ENCODE peak calls at places on chromosomes 11 and 22, in five cellular contexts. P, T, L, M and E are unnamed samples.

GRCh38 chr11:18132341-18132740 is at the start of gene MRGPRX3:
- DNase-seq in L (no peak), M (peak), T (no peak), P (no peak), E (no peak)

GRCh38 chr22:39343259-39344045 is 6.3 kb upstream of the SYNGR1 start:
- DNase-seq in L (peak), M (peak), T (peak), P (peak), E (peak)

GRCh38 chr11:48034926-48035876 is 54.8 kb downstream of the PTPRJ start:
- DNase-seq in M (peak), T (peak), P (no peak), L (no peak), E (no peak)

GRCh38 chr11:122852071-122852831 is 14.0 kb downstream of the CRTAM start:
- DNase-seq in M (peak), P (peak), L (no peak), T (peak), E (no peak)

GRCh38 chr11:27429740-27430451 is 42.7 kb downstream of the LGR4 start:
- DNase-seq in M (no peak), T (no peak), L (no peak), P (no peak), E (no peak)

GRCh38 chr11:46121328-46121723 is at the start of gene PHF21A:
- DNase-seq in L (peak), P (peak), M (peak), T (peak), E (peak)

GRCh38 chr22:34696557-34696956 is 369.4 kb upstream of the ISX start:
- DNase-seq in P (no peak), M (no peak), T (no peak), L (no peak), E (no peak)

GRCh38 chr11:58390551-58391063 is 16.1 kb downstream of the OR5B3 start:
- DNase-seq in T (no peak), P (no peak), M (no peak), L (peak), E (peak)

GRCh38 chr11:69268911-69269310 is 25.0 kb upstream of the MYEOV start:
- DNase-seq in M (no peak), L (no peak), T (no peak), P (no peak), E (no peak)

GRCh38 chr11:73292481-73292880 is 15.6 kb upstream of the ARHGEF17 start:
- DNase-seq in T (peak), P (no peak), M (peak), L (peak), E (no peak)

GRCh38 chr11:120304526-120304925 is 20.6 kb upstream of the TLCD5 start:
- DNase-seq in M (peak), T (peak), P (no peak), L (no peak), E (no peak)

GRCh38 chr22:45516923-45517675 is 14.4 kb downstream of the FBLN1 start:
- DNase-seq in T (peak), M (peak), P (peak), L (no peak), E (no peak)

GRCh38 chr11:116329354-116330090 is 443.3 kb downstream of the BUD13 start:
- DNase-seq in P (no peak), T (no peak), M (no peak), L (no peak), E (no peak)

GRCh38 chr11:28822596-28822995 is 714.4 kb downstream of the METTL15 start:
- DNase-seq in P (no peak), M (no peak), T (no peak), L (no peak), E (no peak)

GRCh38 chr22:35844886-35845285 is 127.2 kb downstream of the APOL5 start:
- DNase-seq in P (no peak), L (no peak), M (no peak), T (no peak), E (peak)

GRCh38 chr11:95764267-95764898 is 25.2 kb downstream of the FAM76B start:
- DNase-seq in P (peak), L (no peak), T (peak), M (peak), E (no peak)

GRCh38 chr11:123235117-123235686 is 40.2 kb upstream of the CLMP start:
- DNase-seq in L (peak), M (peak), T (peak), P (no peak), E (no peak)

GRCh38 chr22:20298803-20299735 is 20.8 kb downstream of the DGCR6L start:
- DNase-seq in M (peak), P (peak), L (peak), T (peak), E (peak)

DNA sequence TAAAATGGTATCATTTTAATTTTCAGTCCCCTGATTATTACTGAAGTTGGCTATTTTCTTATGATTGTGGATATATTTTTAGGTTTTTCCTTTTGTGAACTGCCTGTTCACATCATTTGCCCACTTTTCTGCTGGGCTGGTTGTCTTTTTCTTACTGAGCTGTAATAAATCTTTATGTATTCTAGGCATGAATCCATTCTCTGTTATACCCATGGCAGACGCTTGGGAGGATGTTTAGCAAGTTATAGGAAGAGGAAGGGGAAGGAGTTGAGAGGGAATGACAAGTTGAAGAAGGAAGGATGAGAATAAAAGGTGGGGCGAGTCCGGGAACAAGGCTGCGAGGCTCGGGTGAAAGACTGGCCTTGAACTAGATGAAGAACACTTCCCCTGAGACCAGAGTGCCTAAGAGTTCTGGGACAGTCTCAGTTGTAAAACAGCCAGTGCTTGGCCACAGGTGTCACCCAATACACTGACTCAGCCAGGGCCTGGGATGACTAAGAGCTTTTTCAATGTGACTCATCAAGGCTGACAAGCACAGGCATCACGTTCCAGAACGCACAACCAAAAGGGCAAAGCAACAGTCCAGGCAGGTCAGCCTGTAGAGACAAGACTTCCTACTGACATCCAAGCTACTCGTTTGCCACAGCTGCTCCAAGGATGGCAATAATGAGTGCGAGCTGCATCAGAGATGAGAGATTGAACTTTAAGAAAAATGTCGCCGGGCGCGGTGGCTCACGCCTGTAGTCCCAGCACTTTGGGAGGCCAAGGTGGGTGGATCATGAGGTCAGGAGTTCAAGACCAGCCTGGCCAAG is 35.2 kb downstream of the LRFN4 start:
- DNase-seq in M (peak), T (peak), P (peak), L (peak), E (no peak)
- TF ChIP-seq CTCF in M (no peak), T (no peak), P (no peak), L (no peak), E (no peak)

GRCh38 chr22:49502126-49502826 is 325.4 kb downstream of the BRD1 start:
- DNase-seq in T (no peak), M (peak), L (no peak), P (peak), E (no peak)

GRCh38 chr22:49497266-49497665 is 330.4 kb downstream of the BRD1 start:
- DNase-seq in T (no peak), L (no peak), P (no peak), M (no peak), E (no peak)

GRCh38 chr22:49500942-49501395 is 326.7 kb downstream of the BRD1 start:
- DNase-seq in P (no peak), L (no peak), T (no peak), M (no peak), E (no peak)

GRCh38 chr22:49499433-49500075 is 328.1 kb downstream of the BRD1 start:
- DNase-seq in L (no peak), T (no peak), P (no peak), M (no peak), E (no peak)

GRCh38 chr22:49500076-49500460 is 327.6 kb downstream of the BRD1 start:
- DNase-seq in T (no peak), L (no peak), P (no peak), M (no peak), E (no peak)
- H3K4me3 ChIP-seq in T (no peak), L (no peak), P (no peak), M (no peak), E (no peak)

GRCh38 chr11:125062931-125063428 is at the start of gene SLC37A2:
- DNase-seq in L (peak), T (peak), P (peak), M (peak), E (peak)
- TF ChIP-seq CTCF in L (peak), T (no peak), P (no peak), M (no peak), E (no peak)

GRCh38 chr11:76152741-76153608 is 53.3 kb downstream of the WNT11 start:
- DNase-seq in M (no peak), T (no peak), L (no peak), P (no peak), E (no peak)
- H3K4me3 ChIP-seq in M (peak), T (no peak), L (peak), P (no peak), E (no peak)

DNA sequence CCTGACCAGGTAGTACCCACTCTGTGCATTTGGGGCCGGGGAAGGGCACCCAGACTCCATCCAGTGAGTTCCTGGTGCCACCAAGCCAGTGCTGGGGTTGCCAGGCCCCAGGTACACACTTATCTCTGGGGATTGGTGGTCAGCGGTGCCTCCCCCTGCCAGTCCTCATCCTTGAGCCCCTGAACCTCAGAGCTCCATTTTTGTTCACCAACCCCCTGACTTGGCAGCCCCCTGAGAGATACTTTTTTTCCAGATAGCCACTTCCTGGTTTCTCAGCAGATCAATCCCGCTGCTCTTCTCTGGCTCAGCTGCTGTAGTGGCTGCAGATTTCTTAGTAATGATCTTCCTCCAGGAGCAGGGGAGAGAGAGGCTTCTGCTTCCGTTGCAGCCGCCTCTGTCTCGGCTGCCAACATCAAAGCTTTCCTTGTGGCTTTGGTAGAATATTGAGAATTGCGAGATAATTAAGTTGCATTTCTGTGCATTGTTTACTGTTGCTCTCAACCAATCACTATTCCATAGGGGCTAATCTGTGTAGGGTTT is 92.0 kb downstream of the PKNOX2 start:
- DNase-seq in T (no peak), M (no peak), L (no peak), P (no peak), E (no peak)
- TF ChIP-seq CTCF in T (no peak), M (no peak), L (no peak), P (no peak), E (no peak)

DNA sequence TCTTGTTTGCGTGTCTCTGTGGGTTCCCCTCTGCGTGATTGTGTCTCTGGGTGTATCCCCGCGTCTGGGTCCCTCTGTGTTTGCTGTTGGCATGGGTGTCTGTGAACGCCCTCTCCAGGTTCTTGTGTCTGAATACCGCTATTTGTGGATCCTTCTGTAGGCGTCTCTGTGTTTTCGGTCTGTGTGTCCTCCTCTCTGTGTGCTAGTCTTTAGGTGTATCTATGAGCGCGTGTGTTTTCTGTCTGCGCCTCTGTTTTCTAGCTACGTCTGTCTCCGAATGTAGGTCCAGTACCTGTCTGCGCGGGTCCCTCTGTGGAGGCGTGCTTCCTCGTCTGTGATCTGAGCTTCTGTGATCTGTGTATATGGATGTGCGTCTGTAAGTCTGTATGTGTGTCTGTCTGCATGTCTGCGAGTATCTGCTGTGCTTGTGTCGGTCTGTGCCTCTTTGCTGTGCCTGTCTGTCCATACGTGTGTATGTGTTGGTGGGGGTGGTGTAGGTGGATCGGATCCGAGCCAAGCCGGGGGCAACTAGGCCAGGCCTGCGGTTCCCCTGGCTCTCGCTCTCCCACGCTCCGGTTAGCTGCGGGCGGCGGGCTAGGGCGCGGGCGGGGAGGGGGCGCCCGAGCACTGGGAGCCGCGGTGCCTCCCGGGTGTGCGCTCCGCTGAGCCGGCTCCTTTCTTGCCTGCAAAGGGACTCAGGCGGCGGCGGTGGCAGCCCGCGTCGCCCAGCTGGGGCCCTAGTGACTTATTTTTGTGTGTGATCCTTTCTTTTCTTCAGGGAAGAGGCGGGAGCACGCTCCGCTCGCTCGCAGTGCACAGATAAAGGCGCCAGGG is 105.3 kb upstream of the E2F8 start:
- DNase-seq in P (peak), T (peak), L (peak), M (peak), E (no peak)
- H3K4me3 ChIP-seq in P (peak), T (peak), L (peak), M (peak), E (no peak)

GRCh38 chr22:23156286-23156685 is 11.0 kb downstream of the RAB36 start:
- DNase-seq in P (no peak), T (no peak), M (no peak), L (peak), E (no peak)
- TF ChIP-seq CTCF in P (no peak), T (no peak), M (no peak), L (no peak), E (no peak)

GRCh38 chr11:26227311-26227710 is 104.6 kb upstream of the ANO3 start:
- DNase-seq in M (peak), T (peak), P (peak), L (no peak), E (no peak)
- H3K4me3 ChIP-seq in M (no peak), T (no peak), P (peak), L (no peak), E (no peak)

GRCh38 chr11:89604281-89604680 is 105.8 kb upstream of the TRIM77 start:
- DNase-seq in M (no peak), P (no peak), T (no peak), L (no peak), E (no peak)
- TF ChIP-seq CTCF in M (no peak), P (no peak), T (no peak), L (no peak), E (no peak)